ENCODE peak calls at places on chromosome 9, in five cellular contexts. R is right lobe of liver, H is NCI-H2029, D is progenitor cell of endocrine pancreas, C is NCI-H1092 treated with DMSO at 0.1 percent for 48 hours. L is an unnamed sample.

GRCh38 chr9:69236188-69236587 is 62.1 kb downstream of the TJP2 start:
- DNase-seq in R (no peak), H (no peak), D (no peak), C (no peak), L (no peak)

GRCh38 chr9:16921855-16922254 is 51.4 kb upstream of the BNC2 start:
- DNase-seq in R (no peak), H (no peak), D (no peak), C (no peak), L (peak; percentile 96)

GRCh38 chr9:72442212-72442607 is 77.2 kb upstream of the ZFAND5 start:
- DNase-seq in R (no peak), H (no peak), D (no peak), C (no peak), L (peak; percentile 93)

GRCh38 chr9:87710448-87710847 is 15.5 kb upstream of the CTSL start:
- DNase-seq in R (no peak), H (no peak), D (no peak), C (no peak), L (no peak)

GRCh38 chr9:101977614-101978210 is 239.3 kb upstream of the GRIN3A start:
- DNase-seq in R (no peak), H (peak; percentile 28), D (no peak), C (peak; percentile 63), L (peak; percentile 40)

GRCh38 chr9:134728801-134729495 is 87.3 kb downstream of the COL5A1 start:
- DNase-seq in R (no peak), H (no peak), D (no peak), C (no peak), L (no peak)

GRCh38 chr9:119027901-119028699 is 341.1 kb downstream of the BRINP1 start:
- DNase-seq in R (no peak), H (no peak), D (no peak), C (no peak), L (no peak)

GRCh38 chr9:131107760-131108159 is 11.4 kb downstream of the AIF1L start:
- DNase-seq in R (no peak), H (no peak), D (no peak), C (no peak), L (no peak)

GRCh38 chr9:115717711-115718173 is 435.8 kb upstream of the PAPPA start:
- DNase-seq in R (no peak), H (no peak), D (no peak), C (no peak), L (peak; percentile 87)

GRCh38 chr9:70410368-70410767 is 4.1 kb downstream of the KLF9 start:
- DNase-seq in R (no peak), H (no peak), D (no peak), C (no peak), L (peak; percentile 54)

GRCh38 chr9:137485343-137486140 is 26.4 kb upstream of the NSMF start:
- DNase-seq in R (no peak), H (peak; percentile 73), D (no peak), C (no peak), L (no peak)

GRCh38 chr9:70569070-70569772 is 154.8 kb upstream of the KLF9 start:
- DNase-seq in R (no peak), H (no peak), D (no peak), C (no peak), L (no peak)

GRCh38 chr9:128540630-128541355 is 11.6 kb upstream of the SPTAN1 start:
- DNase-seq in R (no peak), H (no peak), D (no peak), C (no peak), L (no peak)

L was measured in kidney tubule cell.